ENCODE peak calls at places on chromosomes 3 and 15, in five cellular contexts. One of them, this sample, is unnamed.

GRCh38 chr3:196514350-196514716 is 813 bp downstream of the SMCO1 start:
- DNase-seq in endodermal cell: no peak
- DNase-seq in GM20000: no peak
- DNase-seq in HCT116: no peak
- DNase-seq in psoas muscle: no peak
- DNase-seq in this sample: no peak

GRCh38 chr3:58404396-58404795 is 29.2 kb downstream of the PDHB start:
- DNase-seq in endodermal cell: no peak
- DNase-seq in GM20000: no peak
- DNase-seq in HCT116: no peak
- DNase-seq in psoas muscle: no peak
- DNase-seq in this sample: no peak

GRCh38 chr3:138914870-138915502 is 32.0 kb downstream of the FOXL2 start:
- DNase-seq in endodermal cell: no peak
- DNase-seq in GM20000: peak
- DNase-seq in HCT116: no peak
- DNase-seq in psoas muscle: no peak
- DNase-seq in this sample: no peak

GRCh38 chr3:185082149-185082548 is 70.7 kb downstream of the C3orf70 start:
- DNase-seq in endodermal cell: no peak
- DNase-seq in GM20000: no peak
- DNase-seq in HCT116: no peak
- DNase-seq in psoas muscle: no peak
- DNase-seq in this sample: no peak

GRCh38 chr3:124858275-124858674 is 28.9 kb downstream of the ITGB5 start:
- DNase-seq in endodermal cell: no peak
- DNase-seq in GM20000: no peak
- DNase-seq in HCT116: no peak
- DNase-seq in psoas muscle: no peak
- DNase-seq in this sample: no peak

GRCh38 chr3:30637310-30638227 is 31.2 kb downstream of the TGFBR2 start:
- DNase-seq in endodermal cell: no peak
- DNase-seq in GM20000: no peak
- DNase-seq in HCT116: no peak
- DNase-seq in psoas muscle: no peak
- DNase-seq in this sample: no peak

GRCh38 chr15:27587810-27588209 is 511.3 kb downstream of the OCA2 start:
- DNase-seq in endodermal cell: peak
- DNase-seq in GM20000: no peak
- DNase-seq in HCT116: no peak
- DNase-seq in psoas muscle: no peak
- DNase-seq in this sample: no peak

GRCh38 chr15:36278219-36278618 is 301.2 kb upstream of the CDIN1 start:
- DNase-seq in endodermal cell: peak
- DNase-seq in GM20000: no peak
- DNase-seq in HCT116: no peak
- DNase-seq in psoas muscle: no peak
- DNase-seq in this sample: no peak

GRCh38 chr3:8843347-8843746 is 73.9 kb upstream of the OXTR start:
- DNase-seq in endodermal cell: peak
- DNase-seq in GM20000: no peak
- DNase-seq in HCT116: no peak
- DNase-seq in psoas muscle: no peak
- DNase-seq in this sample: no peak

GRCh38 chr3:137616019-137616418 is 148.1 kb upstream of the SOX14 start:
- DNase-seq in endodermal cell: no peak
- DNase-seq in GM20000: no peak
- DNase-seq in HCT116: no peak
- DNase-seq in psoas muscle: no peak
- DNase-seq in this sample: no peak

GRCh38 chr3:120615863-120616599 is 19.9 kb downstream of the NDUFB4 start:
- DNase-seq in endodermal cell: no peak
- DNase-seq in GM20000: no peak
- DNase-seq in HCT116: no peak
- DNase-seq in psoas muscle: peak
- DNase-seq in this sample: no peak

GRCh38 chr15:63350178-63350621 is 31.4 kb downstream of the CA12 start:
- DNase-seq in endodermal cell: no peak
- DNase-seq in GM20000: no peak
- DNase-seq in HCT116: no peak
- DNase-seq in psoas muscle: peak
- DNase-seq in this sample: no peak

GRCh38 chr3:23044463-23044862 is 158.7 kb upstream of the UBE2E2 start:
- DNase-seq in endodermal cell: no peak
- DNase-seq in GM20000: no peak
- DNase-seq in HCT116: no peak
- DNase-seq in psoas muscle: no peak
- DNase-seq in this sample: no peak

GRCh38 chr15:92725171-92725570 is 69.6 kb upstream of the FAM174B start:
- DNase-seq in endodermal cell: no peak
- DNase-seq in GM20000: no peak
- DNase-seq in HCT116: no peak
- DNase-seq in psoas muscle: no peak
- DNase-seq in this sample: no peak

GRCh38 chr15:59105839-59106238 is 893 bp downstream of the CCNB2 start:
- DNase-seq in endodermal cell: no peak
- DNase-seq in GM20000: no peak
- DNase-seq in HCT116: no peak
- DNase-seq in psoas muscle: no peak
- DNase-seq in this sample: no peak
- TF ChIP-seq CTCF in endodermal cell: peak
- TF ChIP-seq CTCF in GM20000: peak
- TF ChIP-seq CTCF in HCT116: peak
- TF ChIP-seq CTCF in psoas muscle: no peak
- TF ChIP-seq CTCF in this sample: no peak

GRCh38 chr3:104885214-104885814 is 481.4 kb upstream of the ALCAM start:
- DNase-seq in endodermal cell: no peak
- DNase-seq in GM20000: no peak
- DNase-seq in HCT116: no peak
- DNase-seq in psoas muscle: no peak
- DNase-seq in this sample: no peak
- TF ChIP-seq CTCF in endodermal cell: no peak
- TF ChIP-seq CTCF in GM20000: no peak
- TF ChIP-seq CTCF in HCT116: no peak
- TF ChIP-seq CTCF in psoas muscle: no peak
- TF ChIP-seq CTCF in this sample: no peak

GRCh38 chr15:49741721-49742120 is 120.9 kb downstream of the DTWD1 start:
- DNase-seq in endodermal cell: no peak
- DNase-seq in GM20000: no peak
- DNase-seq in HCT116: no peak
- DNase-seq in psoas muscle: no peak
- DNase-seq in this sample: no peak
- TF ChIP-seq CTCF in endodermal cell: no peak
- TF ChIP-seq CTCF in GM20000: no peak
- TF ChIP-seq CTCF in HCT116: no peak
- TF ChIP-seq CTCF in psoas muscle: no peak
- TF ChIP-seq CTCF in this sample: no peak

GRCh38 chr3:134333522-134334181 is 40.6 kb downstream of the AMOTL2 start:
- DNase-seq in endodermal cell: peak
- DNase-seq in GM20000: no peak
- DNase-seq in HCT116: no peak
- DNase-seq in psoas muscle: no peak
- DNase-seq in this sample: peak
- TF ChIP-seq CTCF in endodermal cell: peak
- TF ChIP-seq CTCF in GM20000: no peak
- TF ChIP-seq CTCF in HCT116: no peak
- TF ChIP-seq CTCF in psoas muscle: no peak
- TF ChIP-seq CTCF in this sample: no peak

DNA sequence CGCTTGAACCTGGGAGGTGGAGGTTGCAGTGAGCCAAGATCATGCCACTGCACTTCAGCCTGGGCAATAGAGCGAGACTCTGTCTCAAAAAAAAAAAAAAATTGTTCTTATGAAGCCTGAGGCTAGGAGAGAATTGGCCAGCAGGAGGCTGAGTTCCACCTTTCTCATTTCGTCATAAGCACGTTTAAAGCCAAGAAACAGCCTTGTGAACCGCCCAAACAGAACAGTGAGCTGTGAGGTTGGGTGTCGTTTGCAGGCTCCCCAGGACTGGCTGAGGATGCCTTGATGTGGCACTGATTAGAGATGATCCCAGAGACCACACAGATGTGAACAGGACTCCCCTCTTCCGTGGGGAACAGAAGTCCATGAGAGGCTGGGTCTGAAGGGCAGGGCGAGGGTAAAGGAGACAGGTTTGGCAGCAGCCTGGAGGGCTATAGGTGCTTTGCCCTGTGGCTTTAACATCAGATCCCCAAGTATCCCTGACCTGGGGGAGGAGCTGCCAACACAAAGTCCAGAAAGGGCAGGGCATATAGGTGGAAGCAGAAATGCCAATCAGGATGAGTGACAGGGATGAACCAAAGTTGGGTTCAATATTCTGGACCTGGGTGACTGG is 52.9 kb downstream of the CLEC3B start:
- DNase-seq in endodermal cell: no peak
- DNase-seq in GM20000: no peak
- DNase-seq in HCT116: peak
- DNase-seq in psoas muscle: no peak
- DNase-seq in this sample: no peak
- TF ChIP-seq CTCF in endodermal cell: peak
- TF ChIP-seq CTCF in GM20000: no peak
- TF ChIP-seq CTCF in HCT116: no peak
- TF ChIP-seq CTCF in psoas muscle: no peak
- TF ChIP-seq CTCF in this sample: no peak

DNA sequence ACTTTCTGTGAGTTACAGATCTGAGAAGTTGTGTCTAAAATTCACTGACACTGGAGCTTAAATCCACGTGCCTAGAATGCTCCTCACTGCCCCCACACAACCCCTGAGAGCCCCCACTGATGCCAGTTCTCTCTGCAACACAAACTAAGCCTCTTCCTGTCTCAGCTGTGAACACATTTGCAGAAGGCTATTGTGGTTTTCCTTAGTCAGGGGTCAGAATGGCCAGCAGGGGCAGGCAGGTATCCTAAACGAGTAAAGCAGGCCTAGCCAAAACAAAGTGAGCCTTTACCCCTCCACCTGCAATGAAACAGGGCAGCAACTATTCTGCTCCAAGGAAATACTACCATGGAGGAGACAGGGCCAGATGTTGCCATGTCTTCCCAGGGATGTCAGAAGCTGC is 78.6 kb downstream of the FHIT start:
- DNase-seq in endodermal cell: peak
- DNase-seq in GM20000: peak
- DNase-seq in HCT116: no peak
- DNase-seq in psoas muscle: no peak
- DNase-seq in this sample: no peak
- TF ChIP-seq CTCF in endodermal cell: peak
- TF ChIP-seq CTCF in GM20000: peak
- TF ChIP-seq CTCF in HCT116: no peak
- TF ChIP-seq CTCF in psoas muscle: no peak
- TF ChIP-seq CTCF in this sample: no peak

DNA sequence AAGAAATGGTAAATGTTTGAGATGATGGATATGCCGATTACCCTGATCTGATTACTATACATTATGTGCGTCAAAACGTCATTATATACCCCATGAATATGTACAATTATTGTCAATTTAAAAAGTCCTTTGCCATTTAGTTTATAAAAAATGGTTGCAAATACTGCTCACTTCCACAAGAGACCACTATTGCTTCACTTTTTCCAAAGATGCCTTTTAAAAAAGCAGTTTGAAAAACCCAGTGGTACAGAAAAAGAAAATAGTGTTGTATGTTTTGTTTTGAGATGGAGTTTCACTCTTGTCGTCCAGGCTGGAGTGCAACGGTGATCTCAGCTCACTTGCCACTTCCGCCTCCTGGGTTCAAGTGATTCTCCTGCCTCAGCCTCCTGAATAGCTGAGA is 39.3 kb downstream of the EDEM1 start:
- DNase-seq in endodermal cell: no peak
- DNase-seq in GM20000: peak
- DNase-seq in HCT116: peak
- DNase-seq in psoas muscle: no peak
- DNase-seq in this sample: no peak
- TF ChIP-seq CTCF in endodermal cell: peak
- TF ChIP-seq CTCF in GM20000: peak
- TF ChIP-seq CTCF in HCT116: peak
- TF ChIP-seq CTCF in psoas muscle: peak
- TF ChIP-seq CTCF in this sample: no peak

DNA sequence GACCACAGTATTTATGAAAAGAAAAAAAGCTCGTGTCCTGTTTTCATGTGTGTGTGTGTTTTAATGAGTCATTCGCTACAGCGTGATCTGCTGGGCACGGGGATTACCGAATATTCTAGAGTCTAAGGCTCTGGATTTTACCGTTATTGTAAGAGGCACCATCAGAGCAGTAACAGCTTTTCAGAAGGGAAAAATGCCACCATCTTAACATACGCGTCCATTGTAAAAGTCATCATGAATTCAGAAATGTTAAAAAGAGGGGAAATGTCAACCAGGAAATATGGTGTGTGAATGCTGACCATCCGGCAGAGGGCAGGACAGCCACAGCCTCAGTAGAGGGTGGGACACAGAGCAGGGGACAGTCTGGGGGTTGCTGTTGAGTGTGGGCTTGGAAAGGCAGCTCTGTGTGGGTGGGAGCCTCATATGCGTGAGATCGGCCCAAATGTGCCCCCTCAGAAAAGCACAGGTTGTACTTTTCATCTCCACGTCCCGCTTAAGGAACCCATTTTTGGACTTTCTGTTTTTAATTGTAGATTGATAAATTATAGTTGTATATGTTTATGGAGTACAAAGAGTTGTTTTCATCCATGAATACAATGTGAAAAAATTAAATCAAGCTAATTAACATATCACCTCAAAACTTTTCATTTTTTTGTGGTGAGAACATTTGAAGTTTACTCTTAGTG is 69.6 kb downstream of the ASB7 start:
- DNase-seq in endodermal cell: peak
- DNase-seq in GM20000: peak
- DNase-seq in HCT116: peak
- DNase-seq in psoas muscle: no peak
- DNase-seq in this sample: no peak
- TF ChIP-seq CTCF in endodermal cell: peak
- TF ChIP-seq CTCF in GM20000: peak
- TF ChIP-seq CTCF in HCT116: peak
- TF ChIP-seq CTCF in psoas muscle: peak
- TF ChIP-seq CTCF in this sample: no peak

GRCh38 chr15:67321352-67321751 is 66.8 kb downstream of the IQCH start:
- DNase-seq in endodermal cell: no peak
- DNase-seq in GM20000: no peak
- DNase-seq in HCT116: no peak
- DNase-seq in psoas muscle: no peak
- DNase-seq in this sample: no peak

GRCh38 chr15:67322481-67322880 is 67.9 kb downstream of the IQCH start:
- DNase-seq in endodermal cell: no peak
- DNase-seq in GM20000: no peak
- DNase-seq in HCT116: no peak
- DNase-seq in psoas muscle: no peak
- DNase-seq in this sample: no peak

DNA sequence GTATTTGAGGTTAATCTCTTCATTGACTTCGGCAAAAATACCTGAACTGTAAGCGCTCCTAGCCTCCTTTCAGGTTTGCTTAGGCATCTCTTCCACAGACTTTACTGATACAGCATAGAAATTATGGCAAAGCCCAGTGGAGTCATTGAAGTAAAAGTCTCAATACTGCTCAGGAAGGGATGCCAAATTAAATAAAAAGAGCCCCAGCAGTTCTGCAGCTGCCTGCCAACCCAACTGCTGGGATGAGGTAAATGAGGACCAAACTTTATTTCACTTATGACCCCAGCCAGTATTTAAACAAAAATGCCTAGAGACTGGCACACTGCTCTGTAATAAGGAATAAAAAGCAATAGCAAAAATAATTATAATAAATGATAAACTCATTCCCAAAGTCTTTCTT is 65.4 kb downstream of the IQCH start:
- DNase-seq in endodermal cell: no peak
- DNase-seq in GM20000: no peak
- DNase-seq in HCT116: no peak
- DNase-seq in psoas muscle: no peak
- DNase-seq in this sample: no peak
- TF ChIP-seq CTCF in endodermal cell: no peak
- TF ChIP-seq CTCF in GM20000: no peak
- TF ChIP-seq CTCF in HCT116: no peak
- TF ChIP-seq CTCF in psoas muscle: no peak
- TF ChIP-seq CTCF in this sample: no peak

This sample was measured in coronary artery.